ENCODE peak calls at places on chromosomes 2 and 18, in five cellular contexts. H is endothelial cell; G is GM04503; R is activated CD4-positive, CD25-positive, alpha-beta regulatory T cell; Q is psoas muscle. A is an unnamed sample.

GRCh38 chr2:96150791-96151594 is 5.8 kb upstream of the DUSP2 start:
- DNase-seq in H (no peak), G (no peak), R (no peak), Q (no peak), A (no peak)

GRCh38 chr2:112644155-112644932 is 1.4 kb upstream of the SLC20A1 start:
- DNase-seq in H (no peak), G (no peak), R (no peak), Q (no peak), A (no peak)

GRCh38 chr18:8969639-8970378 is 132.7 kb upstream of the NDUFV2 start:
- DNase-seq in H (no peak), G (no peak), R (no peak), Q (no peak), A (no peak)

GRCh38 chr18:76459687-76460350 is 35.2 kb downstream of the ZNF516 start:
- DNase-seq in H (no peak), G (peak), R (no peak), Q (peak), A (peak)

GRCh38 chr18:41756141-41756540 is 198.9 kb upstream of the PIK3C3 start:
- DNase-seq in H (no peak), G (no peak), R (no peak), Q (no peak), A (no peak)

GRCh38 chr2:158214431-158214830 is 112.8 kb downstream of the UPP2 start:
- DNase-seq in H (no peak), G (no peak), R (no peak), Q (no peak), A (no peak)

GRCh38 chr2:217047209-217047998 is 187.5 kb upstream of the TNP1 start:
- DNase-seq in H (no peak), G (no peak), R (no peak), Q (no peak), A (no peak)

GRCh38 chr2:207885010-207885409 is 115.3 kb upstream of the FZD5 start:
- DNase-seq in H (no peak), G (no peak), R (no peak), Q (no peak), A (no peak)

GRCh38 chr2:111678161-111678560 is 205.8 kb downstream of the ANAPC1 start:
- DNase-seq in H (no peak), G (no peak), R (no peak), Q (no peak), A (no peak)

GRCh38 chr2:109331864-109332848 is 203.2 kb downstream of the SH3RF3 start:
- DNase-seq in H (peak), G (no peak), R (no peak), Q (peak), A (peak)

GRCh38 chr2:212145111-212145510 is 393.5 kb downstream of the ERBB4 start:
- DNase-seq in H (no peak), G (no peak), R (no peak), Q (no peak), A (no peak)

GRCh38 chr2:163970058-163970806 is 234.4 kb upstream of the FIGN start:
- DNase-seq in H (no peak), G (no peak), R (no peak), Q (no peak), A (no peak)

GRCh38 chr2:29691386-29691950 is 229.9 kb downstream of the ALK start:
- DNase-seq in H (no peak), G (no peak), R (no peak), Q (no peak), A (no peak)